ENCODE peak calls at places on chromosomes 6 and 20, in ten cellular contexts. I, B, U, M, T, G, N, X, K and L are unnamed samples.

GRCh38 chr6:149340200-149340599 is 22.7 kb downstream of the TAB2 start:
- DNase-seq in I (no peak), B (no peak), U (no peak), M (no peak), T (no peak), G (no peak), N (no peak), X (no peak), K (no peak), L (no peak)

GRCh38 chr6:13235339-13235738 is 93.0 kb downstream of the TBC1D7 start:
- DNase-seq in I (no peak), B (no peak), U (no peak), M (no peak), T (no peak), G (no peak), N (no peak), X (no peak), K (no peak), L (no peak)

GRCh38 chr6:25312034-25312620 is 33.0 kb downstream of the CARMIL1 start:
- DNase-seq in I (peak; percentile 76), B (no peak), U (no peak), M (no peak), T (no peak), G (peak; percentile 77), N (no peak), X (no peak), K (no peak), L (no peak)

GRCh38 chr20:62581308-62581707 is 61.0 kb upstream of the SLCO4A1 start:
- DNase-seq in I (no peak), B (no peak), U (no peak), M (no peak), T (no peak), G (no peak), N (no peak), X (no peak), K (no peak), L (no peak)

GRCh38 chr20:25676164-25676809 is 20.4 kb downstream of the ZNF337 start:
- DNase-seq in I (peak; percentile 76), B (no peak), U (no peak), M (no peak), T (no peak), G (no peak), N (no peak), X (no peak), K (no peak), L (no peak)

GRCh38 chr6:46932526-46932925 is 10.8 kb upstream of the ADGRF5 start:
- DNase-seq in I (peak; percentile 48), B (no peak), U (no peak), M (no peak), T (no peak), G (no peak), N (no peak), X (no peak), K (no peak), L (no peak)

GRCh38 chr6:13273931-13274706 is 54.2 kb downstream of the TBC1D7 start:
- DNase-seq in I (no peak), B (peak; percentile 90), U (no peak), M (peak; percentile 41), T (peak; percentile 60), G (no peak), N (peak; percentile 62), X (no peak), K (peak; percentile 41), L (no peak)

GRCh38 chr20:5349448-5349847 is 32.7 kb upstream of the PROKR2 start:
- DNase-seq in I (peak; percentile 56), B (no peak), U (no peak), M (no peak), T (no peak), G (no peak), N (no peak), X (no peak), K (no peak), L (no peak)

GRCh38 chr20:50762435-50763201 is 31.2 kb downstream of the PARD6B start:
- DNase-seq in I (peak; percentile 65), B (peak; percentile 76), U (peak; percentile 47), M (no peak), T (peak; percentile 33), G (no peak), N (no peak), X (peak; percentile 73), K (no peak), L (peak; percentile 83)

GRCh38 chr20:35568645-35569044 is 26.8 kb downstream of the ERGIC3 start:
- DNase-seq in I (no peak), B (peak; percentile 11), U (no peak), M (no peak), T (no peak), G (no peak), N (no peak), X (peak; percentile 62), K (no peak), L (no peak)

GRCh38 chr6:72832271-72832670 is 210.4 kb downstream of the KCNQ5 start:
- DNase-seq in I (peak; percentile 18), B (no peak), U (no peak), M (no peak), T (no peak), G (no peak), N (no peak), X (no peak), K (no peak), L (no peak)

GRCh38 chr20:33746325-33746998 is 14.7 kb downstream of the ZNF341 start:
- DNase-seq in I (no peak), B (no peak), U (no peak), M (no peak), T (no peak), G (no peak), N (no peak), X (no peak), K (no peak), L (no peak)

GRCh38 chr6:142155895-142156757 is 9.1 kb downstream of the VTA1 start:
- DNase-seq in I (peak; percentile 61), B (no peak), U (no peak), M (no peak), T (no peak), G (no peak), N (peak; percentile 58), X (no peak), K (no peak), L (no peak)

GRCh38 chr6:137486388-137486787 is 7.8 kb downstream of the OLIG3 start:
- DNase-seq in I (no peak), B (no peak), U (no peak), M (no peak), T (no peak), G (no peak), N (no peak), X (no peak), K (no peak), L (no peak)

GRCh38 chr20:60053813-60054190 is 95.6 kb downstream of the CDH26 start:
- DNase-seq in I (no peak), B (no peak), U (no peak), M (no peak), T (no peak), G (no peak), N (no peak), X (no peak), K (no peak), L (no peak)

GRCh38 chr20:40294175-40294574 is 394.9 kb downstream of the MAFB start:
- DNase-seq in I (no peak), B (no peak), U (no peak), M (no peak), T (no peak), G (no peak), N (no peak), X (no peak), K (no peak), L (no peak)

GRCh38 chr20:35329435-35330139 is 37.4 kb upstream of the FAM83C start:
- DNase-seq in I (peak; percentile 60), B (no peak), U (no peak), M (peak; percentile 18), T (peak; percentile 76), G (no peak), N (peak; percentile 62), X (peak; percentile 84), K (peak; percentile 11), L (no peak)

GRCh38 chr20:4805663-4806449 is 84.1 kb downstream of the PRND start:
- DNase-seq in I (no peak), B (no peak), U (no peak), M (no peak), T (no peak), G (no peak), N (no peak), X (no peak), K (no peak), L (no peak)

GRCh38 chr6:150081702-150082101 is 12.8 kb upstream of the ULBP3 start:
- DNase-seq in I (no peak), B (no peak), U (no peak), M (no peak), T (no peak), G (no peak), N (no peak), X (no peak), K (no peak), L (no peak)

GRCh38 chr6:39203804-39204495 is 25.3 kb downstream of the KCNK5 start:
- DNase-seq in I (no peak), B (peak; percentile 88), U (no peak), M (no peak), T (no peak), G (no peak), N (no peak), X (peak; percentile 99), K (no peak), L (no peak)

GRCh38 chr20:2006452-2007381 is 12.9 kb upstream of the PDYN start:
- DNase-seq in I (peak; percentile 56), B (no peak), U (no peak), M (peak; percentile 3), T (peak; percentile 45), G (no peak), N (peak; percentile 19), X (peak; percentile 13), K (peak; percentile 11), L (no peak)

GRCh38 chr6:137903933-137904821 is 37.1 kb downstream of the TNFAIP3 start:
- DNase-seq in I (peak; percentile 53), B (no peak), U (no peak), M (no peak), T (peak; percentile 65), G (no peak), N (no peak), X (peak; percentile 28), K (no peak), L (no peak)

GRCh38 chr6:168926306-168926705 is 327.3 kb downstream of the THBS2 start:
- DNase-seq in I (no peak), B (no peak), U (no peak), M (no peak), T (no peak), G (no peak), N (no peak), X (no peak), K (no peak), L (no peak)